ENCODE peak calls at places on chromosomes 3 and 15, in six cellular contexts. V, P, T, E, S and D are unnamed samples.
A peak's percentile ranks its signal among the peaks of the same experiment; 100 is the strongest.

GRCh38 chr15:62392411-62392810 is 227.3 kb upstream of the C2CD4B start:
- DNase-seq in S (peak; percentile 17), V (no peak), T (peak; percentile 5), P (no peak), E (peak; percentile 50), D (no peak)

GRCh38 chr3:171142985-171143384 is 116.5 kb upstream of the SLC2A2 start:
- DNase-seq in V (no peak), T (no peak), E (no peak), P (no peak), S (no peak), D (no peak)

GRCh38 chr3:105351821-105352220 is 14.9 kb upstream of the ALCAM start:
- DNase-seq in P (no peak), S (no peak), V (no peak), E (no peak), T (no peak), D (no peak)

GRCh38 chr15:96274698-96275097 is 55.8 kb upstream of the NR2F2 start:
- DNase-seq in T (no peak), E (no peak), S (no peak), V (no peak), P (no peak), D (no peak)

GRCh38 chr3:126497936-126498335 is 19.6 kb downstream of the UROC1 start:
- DNase-seq in S (no peak), E (no peak), P (no peak), V (no peak), T (no peak), D (no peak)

GRCh38 chr15:75136118-75136517 is 65.6 kb upstream of the C15orf39 start:
- DNase-seq in V (no peak), T (no peak), P (no peak), S (no peak), E (no peak), D (no peak)

GRCh38 chr3:23877324-23877980 is 39.3 kb downstream of the NKIRAS1 start:
- DNase-seq in E (no peak), S (no peak), V (no peak), P (no peak), T (no peak), D (peak; percentile 45)

GRCh38 chr3:38131621-38132369 is 5.1 kb downstream of the ACAA1 start:
- DNase-seq in P (no peak), E (peak; percentile 73), T (peak; percentile 57), V (peak; percentile 71), S (no peak), D (no peak)

GRCh38 chr3:182052360-182052759 is 340.6 kb downstream of the SOX2 start:
- DNase-seq in T (no peak), E (no peak), S (no peak), V (no peak), P (no peak), D (no peak)

GRCh38 chr3:116440196-116440595 is 5.1 kb downstream of the LSAMP start:
- DNase-seq in V (no peak), T (no peak), E (no peak), P (no peak), S (no peak), D (no peak)

GRCh38 chr3:9246196-9246595 is 3.2 kb downstream of the SRGAP3 start:
- DNase-seq in T (no peak), S (no peak), E (peak; percentile 10), V (no peak), P (no peak), D (no peak)

GRCh38 chr3:180306691-180307090 is 270.0 kb upstream of the PEX5L start:
- DNase-seq in P (no peak), T (no peak), V (no peak), S (no peak), E (no peak), D (no peak)

GRCh38 chr3:89411211-89411610 is 303.8 kb downstream of the EPHA3 start:
- DNase-seq in V (no peak), E (no peak), T (no peak), P (no peak), S (no peak), D (no peak)

GRCh38 chr15:80615783-80616391 is 79.2 kb upstream of the ABHD17C start:
- DNase-seq in S (peak; percentile 55), V (no peak), P (no peak), T (no peak), E (no peak), D (peak; percentile 34)